ENCODE peak calls at places on chromosomes 2 and 18, in nine cellular contexts. G, M, L, A, C, Y, F, W and E are unnamed samples. For H3K4me1, the result is how much of the 10 kb centered on the place peaks cover.

GRCh38 chr18:10588975-10589374 is 63.1 kb downstream of the NAPG start:
- DNase-seq in G (no peak), L (no peak), C (peak), Y (peak), F (no peak), A (no peak), W (peak), M (no peak), E (no peak)

GRCh38 chr2:38264649-38265322 is 112.3 kb downstream of the ATL2 start:
- DNase-seq in M (no peak), Y (no peak), C (no peak), L (no peak), F (no peak), A (no peak), G (no peak), W (no peak), E (no peak)

GRCh38 chr2:230935132-230935435 is 10.0 kb upstream of the GPR55 start:
- DNase-seq in A (no peak), G (no peak), C (no peak), F (no peak), Y (no peak), L (no peak), W (no peak), M (no peak), E (no peak)

GRCh38 chr2:10452956-10453885 is 5.1 kb upstream of the ODC1 start:
- DNase-seq in W (no peak), G (no peak), A (no peak), F (no peak), Y (peak), C (no peak), L (no peak), M (no peak), E (no peak)

GRCh38 chr2:163553601-163554000 is 182.2 kb downstream of the FIGN start:
- DNase-seq in A (no peak), W (no peak), G (no peak), F (no peak), M (no peak), C (no peak), Y (peak), L (no peak), E (no peak)

GRCh38 chr2:70381821-70382220 is 80.0 kb upstream of the FAM136A start:
- DNase-seq in G (no peak), A (no peak), M (peak), W (peak), L (no peak), C (no peak), Y (peak), F (no peak), E (peak)

GRCh38 chr18:11104307-11104706 is 45.1 kb downstream of the PIEZO2 start:
- DNase-seq in C (no peak), F (no peak), A (no peak), Y (no peak), G (no peak), L (no peak), M (no peak), W (no peak), E (no peak)

GRCh38 chr2:61631321-61631720 is 93.2 kb upstream of the XPO1 start:
- DNase-seq in A (no peak), L (no peak), Y (no peak), W (no peak), F (no peak), G (no peak), C (no peak), M (no peak), E (no peak)

GRCh38 chr2:206023183-206023582 is 62.8 kb downstream of the INO80D start:
- DNase-seq in A (no peak), M (no peak), W (no peak), L (no peak), G (no peak), C (no peak), Y (no peak), F (peak), E (no peak)

GRCh38 chr2:105584437-105585010 is 160.2 kb upstream of the NCK2 start:
- DNase-seq in L (no peak), G (no peak), A (no peak), F (no peak), M (no peak), C (no peak), W (no peak), Y (no peak), E (no peak)

GRCh38 chr2:97644023-97644717 is 1.7 kb upstream of the COX5B start:
- DNase-seq in F (no peak), G (no peak), W (no peak), A (no peak), M (no peak), Y (no peak), C (no peak), L (no peak), E (no peak)

GRCh38 chr2:97651114-97651513 is 5.3 kb downstream of the COX5B start:
- DNase-seq in M (no peak), L (no peak), F (no peak), C (no peak), W (no peak), A (no peak), Y (no peak), G (no peak), E (no peak)

GRCh38 chr2:97646977-97647376 is 1.1 kb downstream of the COX5B start:
- DNase-seq in F (no peak), A (no peak), M (no peak), W (no peak), C (peak), G (no peak), L (no peak), Y (no peak), E (no peak)

GRCh38 chr2:97645700-97646629 is at the start of gene COX5B:
- DNase-seq in C (peak), W (peak), A (peak), G (peak), L (peak), F (peak), Y (peak), M (peak), E (peak)

DNA sequence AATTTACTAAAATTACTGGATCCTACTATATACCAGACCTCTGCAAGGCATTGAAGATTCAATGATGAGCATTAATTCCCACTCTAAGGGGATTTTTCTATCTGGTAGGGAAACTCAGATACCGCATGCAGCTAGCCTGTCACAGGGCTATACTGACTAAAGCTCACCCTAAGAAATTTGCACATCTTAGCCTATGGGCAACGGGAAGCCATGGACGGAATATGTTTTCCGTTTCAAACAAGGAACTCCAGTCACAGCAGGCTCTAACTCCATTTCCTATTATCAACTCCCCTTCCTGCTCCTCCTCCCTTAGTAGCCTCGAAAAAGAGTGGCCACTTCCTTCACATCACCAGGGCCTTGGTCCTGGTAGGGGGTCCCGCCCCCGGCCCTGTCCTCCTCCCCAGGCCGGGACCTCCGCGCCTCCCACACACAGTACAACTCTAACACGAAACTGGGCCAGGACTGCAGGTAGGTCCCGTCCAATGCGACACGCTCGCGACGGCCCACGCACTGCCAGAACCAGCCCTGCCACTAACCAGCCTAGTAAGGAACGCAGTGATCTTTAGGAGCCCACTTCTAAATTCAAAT is 656 bp upstream of the COX5B start:
- DNase-seq in A (peak), M (no peak), F (no peak), G (no peak), Y (peak), W (no peak), C (peak), L (peak), E (no peak)
- TF ChIP-seq CTCF in A (no peak), M (no peak), F (no peak), G (no peak), Y (no peak), W (no peak), C (no peak), L (no peak), E (no peak)

DNA sequence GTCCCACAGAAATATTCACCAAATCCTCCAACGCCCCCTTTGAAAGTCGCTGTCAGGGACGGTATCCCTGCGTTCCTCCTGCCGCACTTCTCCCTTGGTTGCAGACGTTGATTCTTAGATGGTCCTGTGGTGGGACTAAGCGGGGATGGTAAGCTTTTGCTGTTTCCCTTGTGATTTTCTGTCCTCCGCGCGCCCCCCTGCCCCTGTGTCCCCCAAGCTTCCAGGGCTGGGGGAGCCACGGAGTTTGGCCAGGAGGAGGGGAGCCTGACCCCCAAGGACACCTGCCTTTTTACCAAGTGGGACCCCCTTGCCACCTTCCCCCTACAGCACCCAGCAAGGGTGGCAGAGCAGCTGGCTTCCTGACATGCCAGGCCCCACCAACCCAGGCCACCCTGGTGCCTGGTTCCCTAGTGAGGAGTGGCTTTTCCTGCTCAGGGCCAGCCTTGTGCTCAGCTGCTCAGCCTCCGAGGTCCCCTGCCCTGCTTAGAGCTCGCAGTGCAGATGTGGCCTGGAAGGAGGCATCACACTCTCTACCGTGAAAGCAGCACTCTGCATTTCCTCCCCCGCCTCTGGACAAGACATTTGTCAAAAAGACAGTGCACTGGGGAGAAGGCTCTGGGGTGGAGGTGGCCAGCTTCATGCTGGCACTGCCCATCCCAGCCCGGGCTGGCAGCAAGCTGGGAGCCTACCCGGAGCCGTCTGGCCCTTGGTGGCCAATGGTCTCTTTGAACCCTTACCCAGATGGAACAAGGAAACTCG is 49.4 kb downstream of the TWIST2 start:
- DNase-seq in L (no peak), G (no peak), F (no peak), C (no peak), M (no peak), W (no peak), Y (no peak), A (no peak), E (no peak)
- H2AFZ ChIP-seq in L (no peak), G (no peak), F (no peak), C (no peak), M (no peak), W (no peak), Y (no peak), A (no peak), E (no peak)

GRCh38 chr2:30037016-30037415 is 109.8 kb upstream of the YPEL5 start:
- DNase-seq in C (no peak), M (no peak), L (no peak), G (no peak), A (no peak), W (no peak), Y (no peak), F (no peak), E (peak)

GRCh38 chr2:30031184-30031583 is 109.8 kb upstream of the ALK start:
- DNase-seq in G (no peak), W (no peak), C (no peak), M (no peak), Y (no peak), L (peak), A (no peak), F (no peak), E (no peak)

GRCh38 chr2:30030361-30030760 is 109.0 kb upstream of the ALK start:
- DNase-seq in A (no peak), G (no peak), L (peak), F (no peak), W (no peak), Y (no peak), M (no peak), C (no peak), E (no peak)

GRCh38 chr2:30038419-30038818 is 108.4 kb upstream of the YPEL5 start:
- DNase-seq in M (no peak), L (no peak), Y (no peak), A (no peak), F (no peak), W (no peak), C (no peak), G (no peak), E (peak)

GRCh38 chr2:30034052-30034775 is 112.6 kb upstream of the YPEL5 start:
- DNase-seq in F (no peak), L (no peak), M (no peak), A (no peak), Y (no peak), W (no peak), C (no peak), G (no peak), E (no peak)
- H3K4me1 ChIP-seq in F (under half), L (under half), M (under half), A (under half), Y (under half), W (under half), C (under half), G (under half), E (under half)

GRCh38 chr2:4763009-4763408 is 929.2 kb upstream of the SOX11 start:
- DNase-seq in A (peak), F (peak), C (no peak), Y (peak), M (no peak), W (no peak), G (peak), L (peak), E (no peak)
- TF ChIP-seq CTCF in A (peak), F (peak), C (no peak), Y (no peak), M (peak), W (no peak), G (peak), L (peak), E (peak)